ENCODE peak calls at places on chromosomes 13 and 19, in four cellular contexts. X is fibroblast of lung, F is astrocyte, I is DND-41. A is an unnamed sample.

GRCh38 chr19:18831524-18832330 is at the start of gene UPF1:
- DNase-seq in X (peak), I (peak), F (peak), A (peak)

GRCh38 chr19:16207063-16207462 is 9.4 kb downstream of the AP1M1 start:
- DNase-seq in F (no peak), I (no peak), X (no peak), A (no peak)

GRCh38 chr13:29702912-29703351 is 107.4 kb upstream of the SLC7A1 start:
- DNase-seq in I (no peak), F (peak), X (peak), A (peak)

GRCh38 chr13:102041544-102041943 is 360.3 kb downstream of the FGF14 start:
- DNase-seq in X (no peak), I (no peak), F (no peak), A (no peak)

GRCh38 chr19:18416778-18417249 is 2.4 kb upstream of the SSBP4 start:
- DNase-seq in I (peak), F (peak), X (peak), A (peak)

GRCh38 chr19:5484398-5485285 is 29.4 kb downstream of the ZNRF4 start:
- DNase-seq in I (no peak), F (peak), X (peak), A (peak)

GRCh38 chr19:29731331-29731850 is 16.3 kb upstream of the C19orf12 start:
- DNase-seq in F (no peak), X (no peak), I (no peak), A (no peak)

GRCh38 chr13:50152224-50152623 is 137.0 kb downstream of the KCNRG start:
- DNase-seq in I (peak), F (no peak), X (peak), A (no peak)

GRCh38 chr13:110497003-110497402 is 64.5 kb downstream of the RAB20 start:
- DNase-seq in F (no peak), I (no peak), X (no peak), A (peak)

GRCh38 chr19:51980116-51980736 is 6.4 kb downstream of the ZNF350 start:
- DNase-seq in I (no peak), X (no peak), F (no peak), A (no peak)

GRCh38 chr19:21260164-21260847 is 68.9 kb downstream of the ZNF708 start:
- DNase-seq in X (no peak), I (no peak), F (no peak), A (no peak)

GRCh38 chr19:44839272-44839671 is 6.8 kb upstream of the NECTIN2 start:
- DNase-seq in F (no peak), I (no peak), X (no peak), A (no peak)

GRCh38 chr13:103810026-103810425 is 743.8 kb upstream of the SLC10A2 start:
- DNase-seq in X (no peak), I (no peak), F (no peak), A (no peak)

GRCh38 chr13:79898202-79898826 is 417.4 kb downstream of the NDFIP2 start:
- DNase-seq in X (no peak), I (no peak), F (no peak), A (no peak)

GRCh38 chr19:50415661-50416033 is 3.1 kb upstream of the SPIB start:
- DNase-seq in I (no peak), F (no peak), X (no peak), A (no peak)

GRCh38 chr19:7500811-7501450 is 12.1 kb upstream of the PEX11G start:
- DNase-seq in F (peak), I (no peak), X (peak), A (peak)

GRCh38 chr19:55526216-55527196 is 10.4 kb downstream of the SBK2 start:
- DNase-seq in F (peak), I (no peak), X (peak), A (peak)

GRCh38 chr19:45250832-45251451 is at the start of gene MARK4:
- DNase-seq in F (no peak), X (peak), I (peak), A (peak)

GRCh38 chr13:109274188-109274821 is 512.1 kb downstream of the IRS2 start:
- DNase-seq in F (peak), X (peak), I (no peak), A (no peak)

GRCh38 chr19:35792312-35792711 is 16.9 kb downstream of the ARHGAP33 start:
- DNase-seq in F (no peak), I (no peak), X (no peak), A (peak)

GRCh38 chr19:1566392-1567115 is 1.6 kb downstream of the MEX3D start:
- DNase-seq in X (peak), F (peak), I (no peak), A (peak)

GRCh38 chr19:49592486-49593232 is 1.7 kb downstream of the PRR12 start:
- DNase-seq in F (no peak), I (peak), X (no peak), A (peak)

GRCh38 chr19:17358395-17358794 is 18.7 kb downstream of the PLVAP start:
- DNase-seq in X (no peak), F (no peak), I (no peak), A (peak)

GRCh38 chr13:110001622-110002275 is 215.4 kb upstream of the IRS2 start:
- DNase-seq in F (peak), X (peak), I (no peak), A (peak)

GRCh38 chr19:48900477-48901452 is 653 bp downstream of the NUCB1 start:
- DNase-seq in F (peak), I (peak), X (peak), A (peak)

GRCh38 chr19:8161135-8161646 is 11.8 kb upstream of the FBN3 start:
- DNase-seq in I (peak), F (no peak), X (peak), A (no peak)

GRCh38 chr13:51674276-51674675 is 90.0 kb downstream of the WDFY2 start:
- DNase-seq in F (no peak), X (no peak), I (no peak), A (no peak)

DNA sequence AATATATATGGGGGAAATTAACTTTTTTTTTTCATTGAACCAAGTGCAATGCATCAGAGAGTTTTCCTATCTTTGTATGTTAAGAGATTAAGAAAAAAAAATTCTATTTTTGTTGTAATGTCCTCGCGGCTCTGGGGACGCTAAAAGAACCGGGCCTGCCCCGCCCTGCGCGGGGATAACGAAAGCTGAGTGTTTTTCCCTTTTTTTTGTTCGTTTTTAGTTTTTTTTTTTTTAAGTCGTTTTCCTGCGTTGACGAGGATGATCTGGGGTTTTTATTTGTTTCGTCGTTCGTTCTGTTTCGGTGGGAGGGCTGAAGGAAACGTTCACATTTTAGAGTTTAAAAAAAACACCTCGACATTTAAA is 5.7 kb downstream of the LYL1 start:
- DNase-seq in X (no peak), F (no peak), I (no peak), A (peak)
- TF ChIP-seq CTCF in X (no peak), F (no peak), I (no peak), A (no peak)

GRCh38 chr13:24265453-24265852 is 43.9 kb upstream of the C1QTNF9 start:
- DNase-seq in I (no peak), F (no peak), X (no peak), A (no peak)
- H2AFZ ChIP-seq in I (no peak), F (no peak), X (no peak), A (no peak)

GRCh38 chr13:46402178-46402577 is 15.1 kb upstream of the RUBCNL start:
- DNase-seq in I (no peak), F (no peak), X (no peak), A (no peak)
- H3K27ac ChIP-seq in I (no peak), F (no peak), X (no peak), A (no peak)

DNA sequence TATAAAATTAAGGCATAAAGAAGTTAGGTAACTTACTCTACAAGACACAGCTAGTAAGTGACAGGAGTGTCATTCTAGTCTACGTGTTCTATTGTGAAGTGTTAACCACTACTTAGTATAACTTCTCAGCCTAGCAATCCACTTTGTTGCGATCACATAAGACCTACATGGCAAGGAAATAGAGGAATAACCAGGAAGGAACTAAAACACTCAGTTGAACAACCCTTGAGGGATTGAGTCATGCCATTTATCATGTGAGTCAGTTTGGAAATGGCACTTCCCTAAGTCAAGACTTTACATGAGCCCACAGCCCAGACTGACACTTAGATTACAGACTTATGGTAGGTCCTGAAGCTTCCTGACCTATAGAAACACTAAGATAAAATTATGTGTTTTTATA is 279.5 kb upstream of the PCDH20 start:
- DNase-seq in F (peak), X (peak), I (no peak), A (no peak)
- TF ChIP-seq CTCF in F (no peak), X (no peak), I (no peak), A (no peak)

GRCh38 chr13:76722782-76723181 is 163.4 kb downstream of the KCTD12 start:
- DNase-seq in I (no peak), X (no peak), F (no peak), A (no peak)
- H2AFZ ChIP-seq in I (no peak), X (no peak), F (no peak), A (no peak)

GRCh38 chr13:75800545-75800944 is 164.4 kb downstream of the LMO7 start:
- DNase-seq in F (no peak), I (no peak), X (no peak), A (no peak)
- H3K27ac ChIP-seq in F (no peak), I (no peak), X (no peak), A (peak)

GRCh38 chr19:31354316-31354715 is 5.1 kb upstream of the TSHZ3 start:
- DNase-seq in X (no peak), I (no peak), F (no peak), A (no peak)

GRCh38 chr19:31352296-31352781 is 3.1 kb upstream of the TSHZ3 start:
- DNase-seq in X (no peak), F (no peak), I (no peak), A (no peak)

GRCh38 chr19:31352782-31353651 is 3.8 kb upstream of the TSHZ3 start:
- DNase-seq in X (no peak), I (no peak), F (no peak), A (no peak)

GRCh38 chr19:31354919-31355318 is 5.7 kb upstream of the TSHZ3 start:
- DNase-seq in I (no peak), X (no peak), F (no peak), A (no peak)

DNA sequence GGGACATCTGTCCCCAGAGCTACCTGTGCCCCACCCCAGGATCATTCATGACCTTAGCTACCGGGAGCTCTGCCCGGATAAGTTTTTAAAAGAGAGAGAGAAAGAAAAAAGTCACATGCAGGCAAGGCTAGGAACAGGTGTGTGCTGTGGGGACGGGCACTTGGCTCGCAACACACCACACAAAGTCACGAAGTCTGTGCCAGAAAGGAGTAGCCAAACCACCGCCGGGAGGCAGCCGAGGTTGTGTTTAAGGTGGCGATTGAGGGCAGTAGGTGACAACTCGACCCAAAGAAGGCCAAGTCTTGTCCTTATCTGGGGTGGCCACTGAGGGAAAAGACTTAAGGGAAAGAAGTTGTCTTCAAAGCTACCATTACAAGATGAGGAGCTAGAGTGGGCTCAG is 4.6 kb upstream of the TSHZ3 start:
- DNase-seq in F (no peak), X (no peak), I (no peak), A (no peak)
- TF ChIP-seq CTCF in F (no peak), X (no peak), I (no peak), A (no peak)

GRCh38 chr13:27358420-27358819 is 66.0 kb upstream of the GTF3A start:
- DNase-seq in F (no peak), X (no peak), I (no peak), A (no peak)

GRCh38 chr13:27360562-27360961 is 63.9 kb upstream of the GTF3A start:
- DNase-seq in I (no peak), F (no peak), X (no peak), A (no peak)

GRCh38 chr13:27359203-27359821 is 65.1 kb upstream of the GTF3A start:
- DNase-seq in I (peak), F (no peak), X (peak), A (peak)

GRCh38 chr13:27367570-27367969 is 56.8 kb upstream of the GTF3A start:
- DNase-seq in X (no peak), I (no peak), F (no peak), A (no peak)

DNA sequence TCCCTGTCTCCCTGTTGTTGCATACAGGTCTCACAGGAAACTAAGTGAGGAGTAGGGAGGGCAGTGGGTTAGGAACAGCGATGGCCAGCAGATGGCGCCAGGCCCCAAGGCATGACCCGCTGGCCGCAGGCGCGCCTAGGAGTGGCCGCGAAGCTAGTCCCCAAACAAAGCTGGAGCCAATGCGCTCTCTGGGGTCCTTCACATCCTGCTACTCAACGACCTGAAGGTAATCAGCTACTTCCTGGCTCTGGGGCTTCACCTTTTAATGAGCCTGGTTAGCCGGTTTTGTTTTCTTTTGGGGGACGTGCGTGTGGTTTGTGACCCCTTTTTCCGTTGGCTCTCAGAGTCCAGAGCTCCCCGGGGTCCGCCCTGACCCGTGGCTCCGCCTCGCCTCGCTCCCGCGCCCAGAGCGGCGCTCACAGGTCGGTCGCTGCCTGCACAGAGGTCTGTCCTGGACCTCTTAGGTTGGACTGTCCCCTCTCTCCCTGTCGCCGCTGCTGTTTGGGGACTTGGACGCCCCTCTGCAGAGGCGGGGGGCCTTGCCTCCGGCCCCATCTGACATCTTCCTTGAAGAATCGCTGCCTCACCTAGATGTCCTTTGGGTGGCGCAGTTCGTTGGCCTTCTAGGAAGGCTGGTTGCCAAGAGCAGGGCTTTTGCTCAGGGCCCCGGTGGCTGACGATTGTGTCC is 62.2 kb upstream of the GTF3A start:
- DNase-seq in X (peak), F (peak), I (peak), A (peak)
- H2AFZ ChIP-seq in X (peak), F (peak), I (peak), A (peak)

GRCh38 chr19:47421844-47422395 is 2.6 kb upstream of the MEIS3 start:
- DNase-seq in X (peak), I (no peak), F (peak), A (no peak)
- H3K27ac ChIP-seq in X (no peak), I (no peak), F (no peak), A (no peak)

A was measured in osteoblast.